ENCODE peak calls at places on chromosomes 16 and 17, in eight cellular contexts. W is lung, S is colonic mucosa, N is heart left ventricle, C is fibroblast of lung, L is transverse colon, V is stomach, Y is OCI-LY7. H is an unnamed sample. For H3K4me1, the result is how much of the 10 kb centered on the place peaks cover.

GRCh38 chr17:46154151-46154816 is 38.9 kb downstream of the KANSL1 start:
- DNase-seq in C (no peak), W (no peak), V (no peak), N (no peak), S (no peak), Y (peak), L (no peak), H (no peak)

GRCh38 chr16:30715777-30716445 is 16.9 kb downstream of the SRCAP start:
- DNase-seq in V (no peak), L (no peak), Y (no peak), C (no peak), N (peak), S (no peak), W (no peak), H (no peak)

GRCh38 chr16:85291302-85292148 is 179.3 kb upstream of the CIBAR2 start:
- DNase-seq in Y (no peak), L (peak), V (peak), W (peak), S (peak), N (peak), C (peak), H (no peak)

GRCh38 chr16:90032664-90033346 is 13.5 kb upstream of the DBNDD1 start:
- DNase-seq in C (peak), Y (no peak), L (no peak), W (no peak), S (no peak), N (no peak), V (no peak), H (no peak)

GRCh38 chr16:76265434-76266045 is 11.7 kb upstream of the CNTNAP4 start:
- DNase-seq in N (no peak), C (peak), V (no peak), Y (peak), W (no peak), L (peak), S (peak), H (no peak)

GRCh38 chr17:38729886-38730525 is at the start of gene CISD3:
- DNase-seq in N (peak), W (peak), Y (peak), L (peak), V (peak), S (peak), C (peak), H (peak)

GRCh38 chr16:46947900-46948547 is 25.4 kb downstream of the DNAJA2 start:
- DNase-seq in V (peak), W (no peak), S (no peak), Y (peak), L (no peak), N (no peak), C (peak), H (no peak)

GRCh38 chr16:87487361-87487924 is 5.4 kb downstream of the ZCCHC14 start:
- DNase-seq in N (peak), C (no peak), S (peak), Y (no peak), V (peak), L (peak), W (peak), H (no peak)

GRCh38 chr16:14502932-14503741 is 126.9 kb downstream of the PARN start:
- DNase-seq in L (no peak), S (no peak), V (no peak), N (no peak), W (no peak), C (peak), Y (no peak), H (no peak)

GRCh38 chr17:72025113-72025512 is 95.7 kb upstream of the SOX9 start:
- DNase-seq in S (no peak), C (no peak), V (no peak), N (no peak), W (no peak), Y (peak), L (no peak), H (no peak)

GRCh38 chr17:29238133-29238850 is 8.4 kb upstream of the CRYBA1 start:
- DNase-seq in N (no peak), S (no peak), V (no peak), W (no peak), L (no peak), Y (no peak), C (peak), H (no peak)

GRCh38 chr16:11564046-11564926 is 22.4 kb downstream of the LITAF start:
- DNase-seq in Y (no peak), V (no peak), W (no peak), N (no peak), C (no peak), L (no peak), S (no peak), H (no peak)

GRCh38 chr16:56945847-56946527 is 14.0 kb downstream of the HERPUD1 start:
- DNase-seq in V (no peak), Y (no peak), N (no peak), L (no peak), C (no peak), W (no peak), S (no peak), H (no peak)

GRCh38 chr16:8194795-8195194 is 395.5 kb downstream of the TMEM114 start:
- DNase-seq in V (no peak), W (no peak), S (no peak), Y (no peak), N (no peak), C (no peak), L (no peak), H (no peak)

GRCh38 chr16:67342616-67343015 is 16.0 kb downstream of the LRRC36 start:
- DNase-seq in S (no peak), W (no peak), Y (no peak), C (no peak), V (no peak), N (no peak), L (no peak), H (no peak)

GRCh38 chr17:57892820-57893595 is 43.2 kb upstream of the MRPS23 start:
- DNase-seq in N (peak), W (peak), S (peak), V (peak), L (peak), Y (no peak), C (peak), H (peak)

GRCh38 chr17:6421700-6422604 is 13.0 kb downstream of the AIPL1 start:
- DNase-seq in L (peak), N (peak), V (peak), W (peak), C (peak), Y (peak), S (peak), H (peak)

GRCh38 chr16:79278506-79278905 is 322.0 kb downstream of the MAF start:
- DNase-seq in S (no peak), L (peak), W (no peak), N (no peak), C (no peak), Y (peak), V (no peak), H (no peak)

GRCh38 chr16:53504665-53505064 is 1.7 kb upstream of the AKTIP start:
- DNase-seq in S (no peak), L (no peak), Y (no peak), W (no peak), C (no peak), N (peak), V (no peak), H (no peak)

GRCh38 chr16:11700264-11701029 is 32.2 kb downstream of the SNN start:
- DNase-seq in N (no peak), Y (no peak), W (no peak), C (peak), L (no peak), V (no peak), S (no peak), H (no peak)

GRCh38 chr17:45783593-45784292 is 377 bp upstream of the CRHR1 start:
- DNase-seq in L (no peak), V (no peak), N (no peak), S (no peak), Y (no peak), C (no peak), W (no peak), H (no peak)

GRCh38 chr17:22138861-22139469 is 446.6 kb downstream of the KCNJ18 start:
- DNase-seq in N (no peak), Y (no peak), L (no peak), W (no peak), S (no peak), C (no peak), V (no peak), H (no peak)

GRCh38 chr17:74882517-74883240 is 9.9 kb upstream of the FDXR start:
- DNase-seq in V (no peak), C (no peak), Y (no peak), L (no peak), N (no peak), W (no peak), S (no peak), H (no peak)

GRCh38 chr17:19337712-19338023 is 24.9 kb downstream of the B9D1 start:
- DNase-seq in S (no peak), W (no peak), V (no peak), Y (no peak), C (peak), N (no peak), L (no peak), H (no peak)

GRCh38 chr17:77441130-77441920 is 300.6 kb downstream of the SEC14L1 start:
- DNase-seq in Y (peak), N (no peak), V (no peak), C (no peak), S (peak), L (peak), W (no peak), H (no peak)
- H3K4me1 ChIP-seq in Y (half or more), N (half or more), V (half or more), C (half or more), S (under half), L (half or more), W (under half), H (under half)

GRCh38 chr16:74770826-74771526 is 3.6 kb downstream of the FA2H start:
- DNase-seq in W (no peak), C (no peak), N (no peak), V (no peak), L (no peak), Y (no peak), S (peak), H (no peak)

GRCh38 chr16:74769791-74770190 is 4.8 kb downstream of the FA2H start:
- DNase-seq in V (no peak), Y (no peak), N (no peak), L (no peak), S (no peak), C (no peak), W (no peak), H (no peak)

GRCh38 chr16:74768239-74768638 is 6.4 kb downstream of the FA2H start:
- DNase-seq in N (no peak), V (no peak), L (no peak), S (no peak), W (no peak), Y (no peak), C (no peak), H (no peak)

GRCh38 chr16:74766729-74767128 is 7.9 kb downstream of the FA2H start:
- DNase-seq in S (no peak), N (no peak), V (no peak), W (no peak), C (no peak), Y (no peak), L (no peak), H (no peak)

GRCh38 chr16:74767749-74768148 is 6.9 kb downstream of the FA2H start:
- DNase-seq in N (no peak), L (no peak), C (no peak), S (no peak), Y (no peak), V (no peak), W (no peak), H (no peak)
- TF ChIP-seq CTCF in N (no peak), L (no peak), C (no peak), S (no peak), Y (no peak), V (no peak), W (no peak), H (no peak)

DNA sequence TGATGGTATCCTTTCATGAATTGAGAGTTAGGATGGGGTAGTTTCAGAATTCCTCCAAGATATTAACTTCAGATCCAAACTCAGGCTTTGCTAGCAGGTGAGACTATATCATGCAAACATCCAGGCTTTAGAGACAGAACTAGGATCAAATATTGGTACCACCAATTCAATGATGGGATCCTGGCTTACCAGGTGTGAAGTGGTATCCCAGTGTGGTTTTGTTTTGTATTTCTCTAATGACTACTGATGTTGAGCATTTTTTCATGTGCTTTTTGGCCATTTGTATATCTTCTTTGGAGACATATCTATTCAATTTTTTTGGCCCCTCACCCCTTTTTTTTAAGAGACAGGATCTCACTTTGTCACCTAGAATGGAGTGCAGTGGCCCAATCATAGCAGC is 57.0 kb downstream of the TOM1L2 start:
- DNase-seq in C (no peak), Y (no peak), L (no peak), S (no peak), W (no peak), V (no peak), N (no peak), H (no peak)
- H3K4me1 ChIP-seq in C (under half), Y (under half), L (under half), S (under half), W (under half), V (under half), N (under half), H (under half)

GRCh38 chr16:88927010-88927409 is 50.0 kb downstream of the CBFA2T3 start:
- DNase-seq in C (no peak), N (no peak), S (peak), W (no peak), Y (no peak), L (peak), V (no peak), H (no peak)

GRCh38 chr16:88924834-88925539 is 52.0 kb downstream of the CBFA2T3 start:
- DNase-seq in V (no peak), N (peak), L (no peak), Y (peak), C (peak), W (no peak), S (no peak), H (no peak)

GRCh38 chr16:88925540-88925887 is 51.5 kb downstream of the CBFA2T3 start:
- DNase-seq in V (no peak), N (no peak), W (no peak), C (no peak), L (no peak), S (no peak), Y (no peak), H (no peak)

GRCh38 chr16:88927661-88928060 is 49.3 kb downstream of the CBFA2T3 start:
- DNase-seq in V (no peak), N (no peak), Y (no peak), S (no peak), L (no peak), W (no peak), C (no peak), H (no peak)

GRCh38 chr16:88926374-88926990 is 50.5 kb downstream of the CBFA2T3 start:
- DNase-seq in Y (no peak), S (no peak), N (no peak), W (no peak), L (no peak), C (no peak), V (no peak), H (no peak)
- TF ChIP-seq CTCF in Y (no peak), S (no peak), N (no peak), W (no peak), L (no peak), C (no peak), V (no peak), H (no peak)

GRCh38 chr17:1109606-1110523 is 69.9 kb downstream of the ABR start:
- DNase-seq in N (peak), W (no peak), S (peak), V (peak), C (no peak), Y (no peak), L (peak), H (no peak)
- H3K4me1 ChIP-seq in N (half or more), W (under half), S (under half), V (half or more), C (under half), Y (under half), L (half or more), H (under half)

H was measured in breast epithelium.